ENCODE peak calls at places on chromosomes 4 and X, in ten cellular contexts. U, M, N, T, K, D, O, P, Y and Q are unnamed samples.

GRCh38 chr4:13543648-13544555 is at the start of gene NKX3-2:
- DNase-seq in P (no peak), D (no peak), Y (no peak), O (no peak), U (no peak), M (no peak), T (peak; percentile 76), N (peak; percentile 20), K (no peak), Q (no peak)

GRCh38 chr4:83011779-83012630 is 1.4 kb upstream of the LIN54 start:
- DNase-seq in Y (no peak), T (no peak), M (no peak), O (peak; percentile 63), K (peak; percentile 37), P (peak; percentile 40), U (peak; percentile 69), N (peak; percentile 24), D (no peak), Q (peak; percentile 27)

GRCh38 chr4:141731481-141731880 is 95.1 kb downstream of the IL15 start:
- DNase-seq in N (peak; percentile 41), P (no peak), O (no peak), Y (no peak), K (no peak), U (no peak), M (no peak), D (no peak), T (no peak), Q (no peak)

GRCh38 chr4:182778222-182778982 is 138.8 kb downstream of the DCTD start:
- DNase-seq in N (peak; percentile 63), Y (no peak), T (no peak), M (no peak), O (no peak), P (no peak), U (no peak), K (no peak), D (no peak), Q (no peak)

GRCh38 chrX:13652256-13653021 is 502 bp upstream of the TCEANC start:
- DNase-seq in K (no peak), Y (no peak), T (no peak), U (no peak), D (no peak), M (peak; percentile 14), N (peak; percentile 98), P (no peak), O (no peak), Q (no peak)

GRCh38 chrX:100622989-100623388 is 13.6 kb downstream of the TSPAN6 start:
- DNase-seq in P (no peak), M (no peak), O (no peak), K (no peak), Y (no peak), N (no peak), U (no peak), T (no peak), D (no peak), Q (no peak)

GRCh38 chrX:16138108-16138427 is 14.7 kb downstream of the GRPR start:
- DNase-seq in M (no peak), D (peak; percentile 1), P (no peak), O (no peak), U (no peak), K (no peak), N (no peak), T (no peak), Y (no peak), Q (no peak)

GRCh38 chr4:141220271-141220654 is 432 bp upstream of the ZNF330 start:
- DNase-seq in O (no peak), K (no peak), D (no peak), Y (no peak), M (no peak), T (no peak), N (no peak), P (no peak), U (no peak), Q (no peak)

GRCh38 chr4:1448589-1449420 is 42.6 kb upstream of the NKX1-1 start:
- DNase-seq in P (no peak), U (peak; percentile 41), D (no peak), O (no peak), T (peak; percentile 55), N (no peak), M (no peak), Y (no peak), K (no peak), Q (no peak)

GRCh38 chr4:56118055-56118454 is 169.3 kb downstream of the CEP135 start:
- DNase-seq in M (no peak), P (no peak), T (no peak), N (no peak), U (no peak), D (no peak), Y (no peak), O (no peak), K (no peak), Q (no peak)

GRCh38 chr4:124067031-124067430 is 645.5 kb downstream of the ANKRD50 start:
- DNase-seq in U (no peak), P (no peak), T (no peak), K (no peak), M (no peak), D (no peak), Y (no peak), O (no peak), N (peak; percentile 41), Q (no peak)

GRCh38 chrX:39773923-39774803 is 323.6 kb downstream of the BCOR start:
- DNase-seq in N (peak; percentile 28), M (no peak), P (no peak), K (no peak), D (no peak), U (no peak), Y (no peak), T (peak; percentile 35), O (no peak), Q (no peak)

GRCh38 chr4:80183196-80184052 is 13.9 kb upstream of the PRDM8 start:
- DNase-seq in P (no peak), D (no peak), U (peak; percentile 56), N (no peak), M (no peak), Y (peak; percentile 75), O (no peak), K (peak; percentile 31), T (no peak), Q (no peak)

GRCh38 chr4:46931981-46932380 is 22.9 kb upstream of the COX7B2 start:
- DNase-seq in O (no peak), M (no peak), D (peak; percentile 3), N (peak; percentile 70), P (no peak), T (no peak), U (no peak), Y (no peak), K (peak; percentile 10), Q (no peak)

GRCh38 chr4:119585771-119586170 is 42.8 kb downstream of the PDE5A start:
- DNase-seq in U (no peak), O (no peak), M (no peak), T (no peak), K (no peak), P (no peak), Y (no peak), N (peak; percentile 80), D (no peak), Q (no peak)

GRCh38 chrX:53088136-53088974 is 5.6 kb upstream of the KANTR start:
- DNase-seq in N (peak; percentile 78), O (peak; percentile 78), P (peak; percentile 87), U (peak; percentile 80), M (peak; percentile 31), Y (peak; percentile 92), T (peak; percentile 89), D (no peak), K (peak; percentile 84), Q (peak; percentile 81)
- TF ChIP-seq POLR2A in N (peak; percentile 29), O (no peak), P (no peak), U (no peak), M (no peak), Y (peak; percentile 57), T (no peak), D (no peak), K (peak; percentile 19), Q (peak; percentile 31)

GRCh38 chr4:30847958-30848357 is 127.8 kb downstream of the PCDH7 start:
- DNase-seq in P (no peak), U (no peak), T (no peak), Y (no peak), D (no peak), O (no peak), K (no peak), M (no peak), N (no peak), Q (no peak)
- H3K4me1 ChIP-seq in P (no peaks in the 10 kb centered on the region), U (no peaks in the 10 kb centered on the region), T (no peaks in the 10 kb centered on the region), Y (no peaks in the 10 kb centered on the region), D (no peaks in the 10 kb centered on the region), O (no peaks in the 10 kb centered on the region), K (peaks cover 5% of the 10 kb centered on the region), M (no peaks in the 10 kb centered on the region), N (no peaks in the 10 kb centered on the region), Q (no peaks in the 10 kb centered on the region)

GRCh38 chrX:103904301-103904700 is 58.1 kb upstream of the TMSB15B start:
- DNase-seq in U (no peak), K (no peak), O (no peak), T (no peak), Y (no peak), N (no peak), P (no peak), M (no peak), D (no peak), Q (no peak)
- H3K27ac ChIP-seq in U (no peak overlapping the region), K (no peak overlapping the region), O (no peak overlapping the region), T (no peak overlapping the region), Y (no peak overlapping the region), N (no peak overlapping the region), P (no peak overlapping the region), M (no peak overlapping the region), D (no peak overlapping the region), Q (no peak overlapping the region)

GRCh38 chr4:8230033-8230432 is 30.9 kb downstream of the SH3TC1 start:
- DNase-seq in K (no peak), O (no peak), P (no peak), M (no peak), T (no peak), Y (no peak), U (peak; percentile 16), N (no peak), D (no peak), Q (no peak)

GRCh38 chr4:8229341-8229975 is 30.4 kb downstream of the SH3TC1 start:
- DNase-seq in K (no peak), D (no peak), N (no peak), P (no peak), T (no peak), Y (no peak), U (peak; percentile 49), O (no peak), M (no peak), Q (no peak)

GRCh38 chr4:8232748-8233147 is 33.7 kb downstream of the SH3TC1 start:
- DNase-seq in M (no peak), Y (no peak), T (no peak), U (peak; percentile 38), D (no peak), N (no peak), P (no peak), K (no peak), O (no peak), Q (no peak)

GRCh38 chr4:8230891-8231290 is 31.8 kb downstream of the SH3TC1 start:
- DNase-seq in O (no peak), D (no peak), M (no peak), K (no peak), U (peak; percentile 32), Y (no peak), T (no peak), P (no peak), N (peak; percentile 36), Q (no peak)

DNA sequence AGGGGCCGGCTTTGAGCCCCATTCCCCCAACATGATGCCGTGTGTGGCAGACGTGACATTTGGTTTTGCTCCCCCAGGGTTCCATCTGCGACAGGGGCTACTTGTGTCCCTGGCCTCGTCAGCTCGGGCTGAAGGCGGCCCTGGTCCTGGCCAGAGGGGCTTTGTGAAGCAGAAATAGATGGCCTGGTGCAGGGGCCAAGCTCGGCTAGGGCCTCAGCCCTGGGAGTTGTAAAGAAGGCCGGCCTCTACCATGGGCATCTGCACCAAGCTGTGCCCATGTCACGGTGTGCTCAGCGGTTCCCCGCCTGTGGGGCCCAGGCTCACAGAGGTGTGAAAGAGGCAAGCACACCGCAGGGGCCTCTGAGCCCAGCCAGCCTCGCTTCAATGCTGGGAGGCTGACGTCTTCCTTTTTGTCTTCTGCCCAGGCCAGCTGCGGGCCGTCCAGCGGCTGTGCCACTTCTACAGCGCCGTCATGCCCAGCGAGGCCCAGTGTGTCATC is 32.5 kb downstream of the SH3TC1 start:
- DNase-seq in Y (no peak), N (no peak), M (no peak), P (no peak), T (no peak), O (no peak), K (no peak), U (peak; percentile 48), D (no peak), Q (no peak)
- TF ChIP-seq POLR2A in Y (no peak), N (no peak), M (no peak), P (no peak), T (no peak), O (no peak), K (no peak), U (no peak), D (no peak), Q (no peak)